ENCODE peak calls at places on chromosomes 7 and 10, in ten cellular contexts. One of them, this sample, is unnamed.

GRCh38 chr10:127462643-127463295 is 86.3 kb upstream of the NPS start:
- DNase-seq in HCT116: no peak
- DNase-seq in testis: peak
- DNase-seq in DND-41: no peak
- DNase-seq in stomach: no peak
- DNase-seq in mesendoderm: no peak
- DNase-seq in colonic mucosa: peak
- DNase-seq in suprapubic skin: no peak
- DNase-seq in heart left ventricle: no peak
- DNase-seq in A549: no peak
- DNase-seq in this sample: no peak

GRCh38 chr7:5643280-5643679 is 138.2 kb downstream of the RNF216 start:
- DNase-seq in HCT116: no peak
- DNase-seq in testis: no peak
- DNase-seq in DND-41: no peak
- DNase-seq in stomach: no peak
- DNase-seq in mesendoderm: peak
- DNase-seq in colonic mucosa: no peak
- DNase-seq in suprapubic skin: no peak
- DNase-seq in heart left ventricle: peak
- DNase-seq in A549: peak
- DNase-seq in this sample: no peak

GRCh38 chr10:122239578-122240257 is 31.4 kb upstream of the BTBD16 start:
- DNase-seq in HCT116: no peak
- DNase-seq in testis: no peak
- DNase-seq in DND-41: no peak
- DNase-seq in stomach: no peak
- DNase-seq in mesendoderm: peak
- DNase-seq in colonic mucosa: no peak
- DNase-seq in suprapubic skin: no peak
- DNase-seq in heart left ventricle: no peak
- DNase-seq in A549: no peak
- DNase-seq in this sample: no peak

GRCh38 chr10:43843331-43844101 is 194.8 kb upstream of the ZNF32 start:
- DNase-seq in HCT116: no peak
- DNase-seq in testis: no peak
- DNase-seq in DND-41: no peak
- DNase-seq in stomach: no peak
- DNase-seq in mesendoderm: no peak
- DNase-seq in colonic mucosa: no peak
- DNase-seq in suprapubic skin: no peak
- DNase-seq in heart left ventricle: no peak
- DNase-seq in A549: no peak
- DNase-seq in this sample: peak

GRCh38 chr10:42958142-42958868 is 118.6 kb upstream of the RET start:
- DNase-seq in HCT116: no peak
- DNase-seq in testis: no peak
- DNase-seq in DND-41: no peak
- DNase-seq in stomach: peak
- DNase-seq in mesendoderm: no peak
- DNase-seq in colonic mucosa: peak
- DNase-seq in suprapubic skin: no peak
- DNase-seq in heart left ventricle: no peak
- DNase-seq in A549: no peak
- DNase-seq in this sample: peak

GRCh38 chr7:113087278-113087998 is 811 bp upstream of the GPR85 start:
- DNase-seq in HCT116: no peak
- DNase-seq in testis: no peak
- DNase-seq in DND-41: no peak
- DNase-seq in stomach: no peak
- DNase-seq in mesendoderm: peak
- DNase-seq in colonic mucosa: no peak
- DNase-seq in suprapubic skin: no peak
- DNase-seq in heart left ventricle: no peak
- DNase-seq in A549: peak
- DNase-seq in this sample: no peak

GRCh38 chr10:71746344-71747037 is 26.8 kb downstream of the VSIR start:
- DNase-seq in HCT116: no peak
- DNase-seq in testis: peak
- DNase-seq in DND-41: peak
- DNase-seq in stomach: peak
- DNase-seq in mesendoderm: peak
- DNase-seq in colonic mucosa: peak
- DNase-seq in suprapubic skin: no peak
- DNase-seq in heart left ventricle: peak
- DNase-seq in A549: no peak
- DNase-seq in this sample: no peak

GRCh38 chr7:126656165-126656564 is 596.6 kb downstream of the GRM8 start:
- DNase-seq in HCT116: no peak
- DNase-seq in testis: no peak
- DNase-seq in DND-41: no peak
- DNase-seq in stomach: no peak
- DNase-seq in mesendoderm: peak
- DNase-seq in colonic mucosa: no peak
- DNase-seq in suprapubic skin: no peak
- DNase-seq in heart left ventricle: no peak
- DNase-seq in A549: no peak
- DNase-seq in this sample: no peak

GRCh38 chr7:134014935-134015334 is 112.2 kb upstream of the LRGUK start:
- DNase-seq in HCT116: no peak
- DNase-seq in testis: no peak
- DNase-seq in DND-41: no peak
- DNase-seq in stomach: no peak
- DNase-seq in mesendoderm: no peak
- DNase-seq in colonic mucosa: no peak
- DNase-seq in suprapubic skin: no peak
- DNase-seq in heart left ventricle: no peak
- DNase-seq in A549: no peak
- DNase-seq in this sample: no peak

GRCh38 chr7:496528-497295 is 22.9 kb downstream of the PDGFA start:
- DNase-seq in HCT116: no peak
- DNase-seq in testis: no peak
- DNase-seq in DND-41: no peak
- DNase-seq in stomach: no peak
- DNase-seq in mesendoderm: no peak
- DNase-seq in colonic mucosa: no peak
- DNase-seq in suprapubic skin: peak
- DNase-seq in heart left ventricle: no peak
- DNase-seq in A549: no peak
- DNase-seq in this sample: no peak

GRCh38 chr7:41792099-41792498 is 89.2 kb upstream of the INHBA start:
- DNase-seq in HCT116: no peak
- DNase-seq in testis: no peak
- DNase-seq in DND-41: no peak
- DNase-seq in stomach: no peak
- DNase-seq in mesendoderm: no peak
- DNase-seq in colonic mucosa: no peak
- DNase-seq in suprapubic skin: no peak
- DNase-seq in heart left ventricle: no peak
- DNase-seq in A549: peak
- DNase-seq in this sample: no peak

DNA sequence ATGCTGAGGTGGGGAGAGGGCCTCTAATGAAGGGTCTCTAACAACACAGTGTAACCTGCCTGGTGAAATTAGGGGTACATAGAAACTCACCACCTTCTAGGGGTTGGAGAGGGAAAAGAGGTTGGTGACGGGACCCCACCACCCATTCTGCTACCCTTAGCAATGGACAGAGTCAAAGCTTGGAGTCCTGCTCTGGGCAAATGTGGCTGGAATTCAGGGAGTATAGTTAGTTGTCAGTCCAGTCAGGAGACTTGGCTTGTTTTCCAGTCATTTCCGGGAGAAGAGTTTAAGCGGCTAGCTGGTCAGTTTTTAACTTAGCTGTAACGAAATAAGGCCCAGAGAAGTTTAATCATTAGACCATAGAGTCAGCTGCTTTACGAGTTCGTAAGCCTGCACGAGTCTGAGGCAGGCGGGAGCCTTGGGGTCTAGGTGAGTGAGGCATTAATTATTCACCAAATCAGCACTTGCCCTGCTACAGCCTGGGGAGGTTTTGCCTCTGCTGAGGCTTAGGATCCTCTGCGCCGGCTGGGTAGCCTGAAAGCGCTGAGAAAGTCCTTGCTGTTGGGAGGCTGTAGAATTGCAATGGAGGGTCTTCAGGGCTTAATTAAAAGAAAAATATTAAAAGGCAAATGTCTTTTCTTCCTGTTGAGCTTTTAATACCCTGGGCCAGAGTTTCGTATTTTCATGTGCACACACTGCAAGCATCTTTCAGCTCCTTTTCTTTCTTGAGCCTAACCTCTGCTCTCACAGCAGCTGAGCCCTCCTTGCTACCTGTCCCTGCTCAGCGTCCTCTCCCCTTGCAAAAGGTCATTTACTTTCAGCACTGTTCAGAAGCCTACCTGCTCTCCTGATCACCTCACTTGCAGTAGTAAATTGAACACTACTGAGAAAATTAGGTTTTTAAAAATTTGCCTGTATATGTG is 1.5 kb upstream of the LAMB1 start:
- DNase-seq in HCT116: no peak
- DNase-seq in testis: no peak
- DNase-seq in DND-41: no peak
- DNase-seq in stomach: no peak
- DNase-seq in mesendoderm: peak
- DNase-seq in colonic mucosa: peak
- DNase-seq in suprapubic skin: no peak
- DNase-seq in heart left ventricle: no peak
- DNase-seq in A549: peak
- DNase-seq in this sample: no peak
- H3K4me3 ChIP-seq in HCT116: no peak
- H3K4me3 ChIP-seq in testis: no peak
- H3K4me3 ChIP-seq in DND-41: no peak
- H3K4me3 ChIP-seq in stomach: peak
- H3K4me3 ChIP-seq in mesendoderm: no peak
- H3K4me3 ChIP-seq in colonic mucosa: no peak
- H3K4me3 ChIP-seq in suprapubic skin: no peak
- H3K4me3 ChIP-seq in heart left ventricle: no peak
- H3K4me3 ChIP-seq in A549: peak
- H3K4me3 ChIP-seq in this sample: no peak

DNA sequence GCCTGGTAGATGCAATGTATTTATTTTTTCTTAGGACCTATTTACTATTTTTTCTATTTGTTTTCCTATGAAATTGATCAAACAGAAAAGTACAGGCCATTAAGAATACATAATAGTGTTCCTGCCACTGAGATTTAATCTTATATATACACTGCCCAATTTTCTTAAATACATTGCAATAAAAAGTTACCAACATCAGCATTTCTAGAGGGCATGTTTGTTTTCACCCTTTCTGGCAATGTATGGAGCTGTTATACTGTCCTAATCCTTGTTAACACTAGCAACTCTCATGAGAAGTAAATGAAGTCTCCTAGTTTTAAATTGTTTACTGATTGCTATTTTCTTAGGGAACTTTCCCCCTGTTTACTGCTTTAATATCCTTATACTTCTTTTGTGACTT is 359.1 kb upstream of the SEMA3A start:
- DNase-seq in HCT116: no peak
- DNase-seq in testis: no peak
- DNase-seq in DND-41: no peak
- DNase-seq in stomach: no peak
- DNase-seq in mesendoderm: no peak
- DNase-seq in colonic mucosa: no peak
- DNase-seq in suprapubic skin: no peak
- DNase-seq in heart left ventricle: no peak
- DNase-seq in A549: no peak
- DNase-seq in this sample: no peak
- H3K27ac ChIP-seq in HCT116: no peak
- H3K27ac ChIP-seq in testis: no peak
- H3K27ac ChIP-seq in DND-41: no peak
- H3K27ac ChIP-seq in stomach: no peak
- H3K27ac ChIP-seq in mesendoderm: no peak
- H3K27ac ChIP-seq in colonic mucosa: no peak
- H3K27ac ChIP-seq in suprapubic skin: no peak
- H3K27ac ChIP-seq in heart left ventricle: no peak
- H3K27ac ChIP-seq in A549: no peak
- H3K27ac ChIP-seq in this sample: no peak

DNA sequence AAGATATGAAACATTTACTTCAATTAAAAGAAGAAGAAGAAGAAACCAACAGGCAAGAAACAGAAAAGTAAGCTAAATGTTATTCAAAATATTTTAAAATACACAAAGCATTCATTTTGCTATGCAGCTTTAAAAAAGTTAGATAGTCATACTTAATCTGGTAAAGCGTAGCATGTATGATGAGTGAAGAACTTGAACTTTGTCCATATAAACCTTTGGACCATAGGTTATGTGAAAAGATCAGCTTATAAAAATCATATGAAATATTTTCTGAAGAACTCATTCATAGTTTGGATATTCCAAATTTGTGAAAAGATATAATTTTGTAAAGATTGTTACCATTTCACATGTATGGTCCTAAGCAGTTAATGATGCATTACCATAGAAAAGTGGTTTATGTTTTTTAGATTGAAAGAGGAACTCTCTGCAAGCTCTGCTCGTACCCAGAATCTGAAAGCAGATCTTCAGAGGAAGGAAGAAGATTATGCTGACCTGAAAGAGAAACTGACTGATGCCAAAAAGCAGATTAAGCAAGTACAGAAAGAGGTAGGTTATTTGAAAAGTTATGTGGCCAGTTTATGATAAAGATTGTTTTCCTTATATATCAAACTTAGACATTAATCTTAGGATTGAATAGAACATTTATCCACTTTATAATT is 37.3 kb downstream of the KIF20B start:
- DNase-seq in HCT116: no peak
- DNase-seq in testis: no peak
- DNase-seq in DND-41: no peak
- DNase-seq in stomach: no peak
- DNase-seq in mesendoderm: no peak
- DNase-seq in colonic mucosa: no peak
- DNase-seq in suprapubic skin: no peak
- DNase-seq in heart left ventricle: no peak
- DNase-seq in A549: no peak
- DNase-seq in this sample: no peak
- H3K4me3 ChIP-seq in HCT116: no peak
- H3K4me3 ChIP-seq in testis: no peak
- H3K4me3 ChIP-seq in DND-41: no peak
- H3K4me3 ChIP-seq in stomach: no peak
- H3K4me3 ChIP-seq in mesendoderm: no peak
- H3K4me3 ChIP-seq in colonic mucosa: no peak
- H3K4me3 ChIP-seq in suprapubic skin: no peak
- H3K4me3 ChIP-seq in heart left ventricle: no peak
- H3K4me3 ChIP-seq in A549: no peak
- H3K4me3 ChIP-seq in this sample: no peak

DNA sequence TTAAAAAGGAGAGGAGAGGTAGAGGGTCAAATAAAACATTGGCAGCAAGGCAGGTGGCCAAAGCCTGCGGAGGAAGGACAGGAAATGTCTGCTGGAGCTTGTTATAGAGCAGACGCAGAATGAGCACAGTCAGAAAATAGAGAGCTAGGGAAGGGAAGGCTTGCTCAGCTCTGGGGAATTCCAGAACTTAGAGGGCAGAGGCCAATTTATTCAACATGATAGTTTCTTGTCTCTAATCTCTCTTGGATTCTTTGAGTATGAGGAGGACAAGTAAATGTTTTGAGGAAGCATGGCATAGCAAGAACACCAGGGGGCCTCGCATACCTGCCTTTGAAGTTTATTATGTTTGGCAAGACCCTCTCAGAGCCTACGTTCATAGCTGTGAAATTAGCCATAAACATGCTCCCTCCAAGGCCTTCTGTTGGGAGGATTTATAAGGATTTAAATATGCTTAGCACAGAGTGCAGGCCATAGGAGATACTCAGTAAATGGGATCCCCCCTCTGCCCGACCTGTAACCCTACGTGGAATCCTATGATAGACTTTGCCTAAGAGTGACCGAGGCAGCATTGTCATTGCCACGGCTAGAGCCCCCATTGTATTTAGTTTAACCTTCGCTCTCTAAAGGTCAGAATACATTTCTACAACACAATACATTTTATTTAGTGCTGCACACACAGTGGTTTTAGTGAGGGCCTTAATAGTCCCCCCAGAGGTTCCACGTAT is 293.9 kb downstream of the CCDC3 start:
- DNase-seq in HCT116: peak
- DNase-seq in testis: peak
- DNase-seq in DND-41: peak
- DNase-seq in stomach: peak
- DNase-seq in mesendoderm: peak
- DNase-seq in colonic mucosa: peak
- DNase-seq in suprapubic skin: no peak
- DNase-seq in heart left ventricle: peak
- DNase-seq in A549: peak
- DNase-seq in this sample: no peak
- H3K27ac ChIP-seq in HCT116: peak
- H3K27ac ChIP-seq in testis: peak
- H3K27ac ChIP-seq in DND-41: no peak
- H3K27ac ChIP-seq in stomach: no peak
- H3K27ac ChIP-seq in mesendoderm: no peak
- H3K27ac ChIP-seq in colonic mucosa: peak
- H3K27ac ChIP-seq in suprapubic skin: peak
- H3K27ac ChIP-seq in heart left ventricle: peak
- H3K27ac ChIP-seq in A549: peak
- H3K27ac ChIP-seq in this sample: peak

This sample was measured in esophagus muscularis mucosa.